ENCODE peak calls at places on chromosomes 16 and 17, in four cellular contexts. One of them, this sample, is unnamed.

GRCh38 chr17:51322390-51323029 is 62.2 kb downstream of the UTP18 start:
- DNase-seq in HCT116: peak
- DNase-seq in heart left ventricle: no peak
- DNase-seq in breast epithelium: no peak
- DNase-seq in this sample: no peak

GRCh38 chr17:7080445-7081041 is 492 bp upstream of the CLEC10A start:
- DNase-seq in HCT116: no peak
- DNase-seq in breast epithelium: no peak
- DNase-seq in heart left ventricle: no peak
- DNase-seq in this sample: peak

GRCh38 chr16:27324851-27325301 is 11.1 kb downstream of the IL4R start:
- DNase-seq in heart left ventricle: no peak
- DNase-seq in breast epithelium: no peak
- DNase-seq in HCT116: no peak
- DNase-seq in this sample: no peak

GRCh38 chr17:3531266-3532101 is 26.1 kb downstream of the TRPV3 start:
- DNase-seq in HCT116: no peak
- DNase-seq in breast epithelium: no peak
- DNase-seq in heart left ventricle: peak
- DNase-seq in this sample: peak

GRCh38 chr17:76958974-76959373 is 90.8 kb downstream of the MGAT5B start:
- DNase-seq in HCT116: no peak
- DNase-seq in heart left ventricle: peak
- DNase-seq in breast epithelium: no peak
- DNase-seq in this sample: no peak

GRCh38 chr17:979539-980405 is at the start of gene NXN:
- DNase-seq in heart left ventricle: peak
- DNase-seq in breast epithelium: peak
- DNase-seq in HCT116: no peak
- DNase-seq in this sample: peak

GRCh38 chr17:75228847-75229246 is 23.4 kb downstream of the NUP85 start:
- DNase-seq in heart left ventricle: no peak
- DNase-seq in breast epithelium: no peak
- DNase-seq in HCT116: no peak
- DNase-seq in this sample: no peak

GRCh38 chr17:21287703-21288449 is 3.4 kb downstream of the MAP2K3 start:
- DNase-seq in breast epithelium: peak
- DNase-seq in HCT116: peak
- DNase-seq in heart left ventricle: peak
- DNase-seq in this sample: peak

GRCh38 chr17:82941021-82942001 is 101.5 kb upstream of the ZNF750 start:
- DNase-seq in breast epithelium: no peak
- DNase-seq in HCT116: no peak
- DNase-seq in heart left ventricle: peak
- DNase-seq in this sample: peak

GRCh38 chr17:58276423-58276822 is 4.3 kb downstream of the MPO start:
- DNase-seq in breast epithelium: no peak
- DNase-seq in HCT116: no peak
- DNase-seq in heart left ventricle: no peak
- DNase-seq in this sample: no peak

GRCh38 chr17:58279016-58279671 is 1.6 kb downstream of the MPO start:
- DNase-seq in heart left ventricle: peak
- DNase-seq in breast epithelium: no peak
- DNase-seq in HCT116: no peak
- DNase-seq in this sample: peak

GRCh38 chr17:58278661-58279015 is 2.1 kb downstream of the MPO start:
- DNase-seq in heart left ventricle: peak
- DNase-seq in breast epithelium: no peak
- DNase-seq in HCT116: no peak
- DNase-seq in this sample: peak

GRCh38 chr17:58277107-58277506 is 3.6 kb downstream of the MPO start:
- DNase-seq in heart left ventricle: no peak
- DNase-seq in breast epithelium: no peak
- DNase-seq in HCT116: peak
- DNase-seq in this sample: no peak

GRCh38 chr17:58277726-58278595 is 2.8 kb downstream of the MPO start:
- DNase-seq in HCT116: no peak
- DNase-seq in heart left ventricle: no peak
- DNase-seq in breast epithelium: no peak
- DNase-seq in this sample: no peak
- TF ChIP-seq CTCF in HCT116: no peak
- TF ChIP-seq CTCF in heart left ventricle: no peak
- TF ChIP-seq CTCF in breast epithelium: no peak
- TF ChIP-seq CTCF in this sample: no peak

DNA sequence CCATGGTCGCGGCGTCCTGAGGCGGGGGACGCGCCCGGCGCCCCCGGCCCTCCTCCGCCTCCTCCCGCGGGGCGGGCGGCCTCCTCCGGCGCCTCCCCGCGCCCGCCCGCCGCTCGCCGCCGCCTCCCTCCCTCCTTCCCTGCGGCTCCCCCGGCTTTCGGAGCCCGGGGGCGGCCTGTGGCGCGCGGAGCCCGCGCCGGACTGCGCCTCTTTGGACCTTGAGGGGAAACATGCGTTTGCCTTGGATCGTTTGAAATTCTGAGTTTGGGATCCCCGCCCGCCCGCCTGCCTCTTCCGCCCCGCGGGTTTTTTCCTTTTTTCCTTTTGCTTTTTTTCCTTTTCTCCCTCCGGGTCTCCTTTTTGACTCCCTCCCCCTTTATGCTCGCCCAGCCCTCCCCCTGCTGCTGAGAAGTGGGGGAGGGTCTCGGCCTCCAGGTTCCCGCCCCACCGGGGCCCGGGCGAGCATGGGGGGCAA is 421 bp downstream of the ZNRF1 start:
- DNase-seq in heart left ventricle: peak
- DNase-seq in HCT116: no peak
- DNase-seq in breast epithelium: no peak
- DNase-seq in this sample: peak
- TF ChIP-seq POLR2A in heart left ventricle: no peak
- TF ChIP-seq POLR2A in HCT116: no peak
- TF ChIP-seq POLR2A in breast epithelium: no peak
- TF ChIP-seq POLR2A in this sample: no peak

GRCh38 chr16:10740845-10741208 is 2.8 kb upstream of the NUBP1 start:
- DNase-seq in breast epithelium: no peak
- DNase-seq in HCT116: no peak
- DNase-seq in heart left ventricle: no peak
- DNase-seq in this sample: no peak

GRCh38 chr16:10740000-10740844 is 3.4 kb upstream of the NUBP1 start:
- DNase-seq in heart left ventricle: no peak
- DNase-seq in breast epithelium: no peak
- DNase-seq in HCT116: no peak
- DNase-seq in this sample: peak

GRCh38 chr16:10743610-10744369 is at the start of gene NUBP1:
- DNase-seq in HCT116: peak
- DNase-seq in breast epithelium: peak
- DNase-seq in heart left ventricle: peak
- DNase-seq in this sample: peak

GRCh38 chr16:10743227-10743609 is 424 bp upstream of the NUBP1 start:
- DNase-seq in breast epithelium: no peak
- DNase-seq in heart left ventricle: no peak
- DNase-seq in HCT116: no peak
- DNase-seq in this sample: no peak

DNA sequence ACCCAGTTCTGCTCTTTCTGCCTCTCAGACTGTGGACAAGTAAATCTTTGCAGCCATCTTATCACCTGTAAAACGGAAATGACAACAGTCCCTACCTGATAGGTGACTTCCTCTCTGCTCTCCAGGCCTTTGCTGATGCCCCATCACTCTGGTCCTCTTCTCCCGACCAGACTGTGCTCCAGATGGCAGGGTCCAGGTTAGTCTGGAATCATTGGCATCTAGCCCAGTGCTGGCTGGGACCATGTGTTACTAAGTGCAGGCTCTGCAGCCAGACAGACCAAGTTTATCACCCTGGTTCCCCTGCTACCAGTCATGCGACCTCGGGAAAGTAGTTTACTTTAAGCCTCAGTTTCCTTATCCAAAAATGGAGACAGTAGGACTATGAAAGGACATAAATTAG is 1.8 kb upstream of the NUBP1 start:
- DNase-seq in HCT116: no peak
- DNase-seq in heart left ventricle: no peak
- DNase-seq in breast epithelium: no peak
- DNase-seq in this sample: peak
- H3K4me3 ChIP-seq in HCT116: no peak
- H3K4me3 ChIP-seq in heart left ventricle: no peak
- H3K4me3 ChIP-seq in breast epithelium: no peak
- H3K4me3 ChIP-seq in this sample: no peak

GRCh38 chr16:57373117-57373947 is 1.0 kb downstream of the CX3CL1 start:
- DNase-seq in breast epithelium: peak
- DNase-seq in heart left ventricle: no peak
- DNase-seq in HCT116: no peak
- DNase-seq in this sample: no peak

GRCh38 chr16:57371494-57372371 is 557 bp upstream of the CX3CL1 start:
- DNase-seq in breast epithelium: no peak
- DNase-seq in heart left ventricle: no peak
- DNase-seq in HCT116: no peak
- DNase-seq in this sample: peak

GRCh38 chr16:57376313-57376818 is 4.1 kb downstream of the CX3CL1 start:
- DNase-seq in heart left ventricle: no peak
- DNase-seq in HCT116: no peak
- DNase-seq in breast epithelium: no peak
- DNase-seq in this sample: no peak

GRCh38 chr16:57374067-57374534 is 1.8 kb downstream of the CX3CL1 start:
- DNase-seq in HCT116: no peak
- DNase-seq in heart left ventricle: no peak
- DNase-seq in breast epithelium: peak
- DNase-seq in this sample: no peak

GRCh38 chr16:57372372-57373116 is at the start of gene CX3CL1:
- DNase-seq in heart left ventricle: peak
- DNase-seq in breast epithelium: peak
- DNase-seq in HCT116: no peak
- DNase-seq in this sample: peak
- TF ChIP-seq CTCF in heart left ventricle: no peak
- TF ChIP-seq CTCF in breast epithelium: no peak
- TF ChIP-seq CTCF in HCT116: no peak
- TF ChIP-seq CTCF in this sample: no peak

DNA sequence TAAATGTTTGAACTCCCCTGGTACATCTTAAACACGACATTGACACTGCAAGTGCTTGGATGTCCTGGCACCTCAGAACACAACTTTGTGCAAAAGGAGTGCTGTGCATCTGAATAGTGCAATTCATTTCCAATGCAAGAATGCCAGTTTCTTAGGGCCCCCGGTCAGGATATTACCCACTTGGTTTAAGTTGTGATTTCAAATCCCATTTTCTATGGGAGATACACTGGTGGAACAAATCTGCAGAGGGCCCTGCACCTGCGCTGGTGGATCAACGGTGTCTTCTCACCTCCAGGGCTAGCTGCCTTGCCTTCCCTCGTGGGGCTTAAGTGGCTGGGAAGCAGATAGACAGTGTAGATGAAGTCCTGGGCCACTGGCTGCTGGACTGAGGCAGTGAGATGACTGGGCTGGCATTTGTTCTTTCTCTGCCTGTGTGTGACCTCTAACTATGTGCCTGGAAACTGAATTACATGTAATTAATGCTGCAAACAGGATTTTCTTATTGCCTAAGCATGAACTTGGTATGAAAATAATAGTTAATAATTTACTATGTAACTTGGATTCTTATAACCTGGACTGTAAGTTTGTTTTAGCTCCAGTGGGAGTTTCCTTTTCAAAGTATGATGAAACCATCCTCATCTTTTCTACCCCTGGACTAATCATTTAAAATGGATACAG is 20.9 kb downstream of the HAPSTR1 start:
- DNase-seq in breast epithelium: no peak
- DNase-seq in HCT116: no peak
- DNase-seq in heart left ventricle: no peak
- DNase-seq in this sample: no peak
- TF ChIP-seq POLR2A in breast epithelium: no peak
- TF ChIP-seq POLR2A in HCT116: no peak
- TF ChIP-seq POLR2A in heart left ventricle: no peak
- TF ChIP-seq POLR2A in this sample: no peak

GRCh38 chr16:89435051-89435450 is 55.3 kb downstream of the ANKRD11 start:
- DNase-seq in HCT116: no peak
- DNase-seq in breast epithelium: no peak
- DNase-seq in heart left ventricle: no peak
- DNase-seq in this sample: no peak
- H3K4me3 ChIP-seq in HCT116: no peak
- H3K4me3 ChIP-seq in breast epithelium: no peak
- H3K4me3 ChIP-seq in heart left ventricle: peak
- H3K4me3 ChIP-seq in this sample: no peak

GRCh38 chr16:57667526-57668258 is 414 bp upstream of the ADGRG3 start:
- DNase-seq in heart left ventricle: no peak
- DNase-seq in HCT116: no peak
- DNase-seq in breast epithelium: no peak
- DNase-seq in this sample: no peak
- TF ChIP-seq CTCF in heart left ventricle: no peak
- TF ChIP-seq CTCF in HCT116: peak
- TF ChIP-seq CTCF in breast epithelium: no peak
- TF ChIP-seq CTCF in this sample: peak

GRCh38 chr17:79839363-79840203 is at the start of gene CBX4:
- DNase-seq in HCT116: peak
- DNase-seq in heart left ventricle: peak
- DNase-seq in breast epithelium: peak
- DNase-seq in this sample: peak
- TF ChIP-seq POLR2A in HCT116: peak
- TF ChIP-seq POLR2A in heart left ventricle: no peak
- TF ChIP-seq POLR2A in breast epithelium: peak
- TF ChIP-seq POLR2A in this sample: peak

This sample was measured in body of pancreas.